ENCODE peak calls at places on chromosomes 5 and 9, in nine cellular contexts. V is left ventricle myocardium inferior; I is breast epithelium; J is CD8-positive, alpha-beta memory T cell; N is pancreas; C is A549; K is brain microvascular endothelial cell; S is psoas muscle; Z is uterus. H is an unnamed sample.

GRCh38 chr9:2798423-2798822 is 45.5 kb downstream of the PUM3 start:
- DNase-seq in V (no peak), I (no peak), J (no peak), N (no peak), C (no peak), K (no peak), S (no peak), Z (no peak), H (no peak)

GRCh38 chr9:97954550-97954989 is 16.6 kb upstream of the HEMGN start:
- DNase-seq in V (no peak), I (no peak), J (peak; percentile 32), N (peak; percentile 33), C (peak; percentile 70), K (no peak), S (no peak), Z (no peak), H (no peak)

GRCh38 chr9:35657327-35658143 is at the start of gene RMRP:
- DNase-seq in V (peak; percentile 97), I (peak; percentile 94), J (peak; percentile 89), N (peak; percentile 99), C (peak; percentile 100), K (peak; percentile 99), S (peak; percentile 99), Z (peak; percentile 97), H (peak; percentile 100)

GRCh38 chr5:109479260-109479860 is 69.6 kb upstream of the PJA2 start:
- DNase-seq in V (no peak), I (no peak), J (no peak), N (no peak), C (peak; percentile 7), K (no peak), S (no peak), Z (no peak), H (no peak)

GRCh38 chr5:50958852-50959457 is 292.5 kb downstream of the PARP8 start:
- DNase-seq in V (no peak), I (no peak), J (no peak), N (no peak), C (peak; percentile 35), K (peak; percentile 44), S (no peak), Z (no peak), H (no peak)

GRCh38 chr9:78296893-78297671 is at the start of gene PSAT1:
- DNase-seq in V (peak; percentile 78), I (peak; percentile 68), J (peak; percentile 80), N (peak; percentile 93), C (peak; percentile 97), K (peak; percentile 95), S (peak; percentile 85), Z (peak; percentile 81), H (peak; percentile 94)

GRCh38 chr5:74149395-74149794 is 491.1 kb downstream of the ENC1 start:
- DNase-seq in V (no peak), I (peak; percentile 65), J (no peak), N (peak; percentile 37), C (peak; percentile 47), K (peak; percentile 31), S (no peak), Z (peak; percentile 59), H (no peak)

GRCh38 chr5:95087819-95088317 is 197.0 kb downstream of the MCTP1 start:
- DNase-seq in V (no peak), I (no peak), J (no peak), N (no peak), C (no peak), K (no peak), S (no peak), Z (no peak), H (no peak)

GRCh38 chr9:86660146-86660545 is 287.2 kb downstream of the GAS1 start:
- DNase-seq in V (no peak), I (no peak), J (no peak), N (no peak), C (no peak), K (peak; percentile 80), S (no peak), Z (no peak), H (no peak)

GRCh38 chr5:169590602-169591001 is 7.0 kb downstream of the SPDL1 start:
- DNase-seq in V (no peak), I (no peak), J (no peak), N (no peak), C (no peak), K (no peak), S (no peak), Z (no peak), H (no peak)

GRCh38 chr5:39624268-39624886 is 199.6 kb upstream of the DAB2 start:
- DNase-seq in V (no peak), I (no peak), J (no peak), N (peak; percentile 50), C (peak; percentile 29), K (peak; percentile 34), S (no peak), Z (no peak), H (no peak)

GRCh38 chr9:89870207-89870606 is 265.4 kb downstream of the GADD45G start:
- DNase-seq in V (no peak), I (no peak), J (no peak), N (no peak), C (no peak), K (no peak), S (no peak), Z (peak; percentile 33), H (no peak)

DNA sequence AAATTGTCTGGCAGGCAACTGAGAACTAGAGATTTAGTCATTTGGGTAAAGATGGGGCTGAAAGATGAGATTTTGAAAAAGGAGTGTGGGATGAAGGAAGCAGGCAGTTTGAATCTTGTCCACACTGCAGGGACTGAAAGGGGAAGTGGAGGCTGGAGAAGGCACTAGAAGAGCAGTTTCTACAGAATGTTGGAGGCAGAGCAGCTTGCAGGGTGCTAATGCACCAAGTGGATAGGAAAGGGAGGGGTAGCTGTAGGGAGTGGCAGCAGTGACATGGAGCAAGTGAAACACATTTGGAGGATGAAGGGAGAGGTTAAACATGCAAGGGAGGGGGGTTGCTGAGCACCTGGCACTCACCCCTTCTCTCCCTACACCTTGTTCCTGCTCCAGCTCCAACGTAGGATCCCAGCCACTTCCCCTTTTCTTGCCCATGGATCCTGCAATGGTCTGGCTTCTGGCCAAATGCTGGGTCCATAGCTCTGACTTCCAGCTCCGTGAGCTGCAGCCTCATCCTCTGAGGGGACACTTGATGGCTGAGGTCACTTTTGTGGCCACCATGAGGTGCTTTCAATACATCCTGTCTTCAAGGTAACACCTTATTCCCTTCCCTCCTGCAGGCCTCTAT is 30.0 kb upstream of the FGD3 start:
- DNase-seq in V (no peak), I (no peak), J (no peak), N (no peak), C (no peak), K (no peak), S (no peak), Z (no peak), H (no peak)
- H3K27ac ChIP-seq in V (no peak overlapping the region), I (no peak overlapping the region), J (no peak overlapping the region), N (no peak overlapping the region), C (no peak overlapping the region), K (no peak overlapping the region), S (no peak overlapping the region), Z (no peak overlapping the region), H (no peak overlapping the region)

GRCh38 chr5:29379619-29380018 is 1813.9 kb upstream of the CDH6 start:
- DNase-seq in V (no peak), I (no peak), J (no peak), N (no peak), C (no peak), K (no peak), S (no peak), Z (no peak), H (no peak)

GRCh38 chr5:29380029-29380428 is 1813.5 kb upstream of the CDH6 start:
- DNase-seq in V (no peak), I (no peak), J (no peak), N (no peak), C (no peak), K (no peak), S (no peak), Z (no peak), H (no peak)

GRCh38 chr5:29382735-29383280 is 1810.7 kb upstream of the CDH6 start:
- DNase-seq in V (no peak), I (no peak), J (no peak), N (no peak), C (peak; percentile 4), K (no peak), S (no peak), Z (no peak), H (no peak)

GRCh38 chr5:29378104-29378503 is 1815.4 kb upstream of the CDH6 start:
- DNase-seq in V (no peak), I (no peak), J (no peak), N (no peak), C (no peak), K (no peak), S (no peak), Z (no peak), H (no peak)
- H3K27ac ChIP-seq in V (no peak overlapping the region), I (no peak overlapping the region), J (no peak overlapping the region), N (no peak overlapping the region), C (no peak overlapping the region), K (no peak overlapping the region), S (no peak overlapping the region), Z (no peak overlapping the region), H (no peak overlapping the region)

DNA sequence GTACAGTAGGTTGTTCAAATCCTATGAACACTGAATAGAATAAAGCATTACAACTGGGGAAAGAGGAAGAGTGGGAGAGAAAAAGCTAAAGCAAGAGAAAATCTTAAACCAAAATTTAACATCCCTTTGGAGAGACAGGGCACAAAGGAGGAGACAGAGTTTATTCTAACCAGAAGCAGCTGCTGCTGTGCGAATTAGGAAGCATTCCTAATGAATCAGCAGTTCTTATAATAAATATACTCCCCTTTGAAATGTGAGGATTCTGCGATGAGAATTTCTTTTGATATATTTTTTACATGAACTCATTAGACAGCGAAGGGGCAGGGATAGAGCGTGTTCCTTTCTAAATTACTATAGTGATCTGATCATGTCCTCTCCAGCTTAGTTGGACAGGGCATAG is 233.4 kb downstream of the DENND1A start:
- DNase-seq in V (no peak), I (no peak), J (no peak), N (no peak), C (no peak), K (no peak), S (no peak), Z (no peak), H (no peak)
- H3K27ac ChIP-seq in V (no peak overlapping the region), I (no peak overlapping the region), J (no peak overlapping the region), N (no peak overlapping the region), C (no peak overlapping the region), K (no peak overlapping the region), S (no peak overlapping the region), Z (no peak overlapping the region), H (no peak overlapping the region)

GRCh38 chr9:94801242-94801641 is 74.7 kb downstream of the AOPEP start:
- DNase-seq in V (no peak), I (no peak), J (no peak), N (no peak), C (no peak), K (no peak), S (no peak), Z (no peak), H (no peak)

GRCh38 chr9:94801685-94802084 is 75.2 kb downstream of the AOPEP start:
- DNase-seq in V (no peak), I (no peak), J (no peak), N (no peak), C (no peak), K (no peak), S (no peak), Z (no peak), H (no peak)

GRCh38 chr9:94800424-94801117 is 74.1 kb downstream of the AOPEP start:
- DNase-seq in V (no peak), I (no peak), J (no peak), N (no peak), C (no peak), K (no peak), S (no peak), Z (no peak), H (no peak)

GRCh38 chr9:94804316-94804715 is 77.8 kb downstream of the AOPEP start:
- DNase-seq in V (no peak), I (no peak), J (no peak), N (no peak), C (no peak), K (no peak), S (no peak), Z (no peak), H (no peak)

GRCh38 chr9:94802795-94803194 is 76.3 kb downstream of the AOPEP start:
- DNase-seq in V (no peak), I (no peak), J (no peak), N (no peak), C (no peak), K (peak; percentile 47), S (no peak), Z (no peak), H (no peak)
- H3K27ac ChIP-seq in V (no peak overlapping the region), I (peak overlapping the region; percentile 41), J (no peak overlapping the region), N (no peak overlapping the region), C (peak overlapping the region; percentile 79), K (no peak overlapping the region), S (no peak overlapping the region), Z (peak overlapping the region; percentile 90), H (no peak overlapping the region)

H was measured in caudate nucleus.